ENCODE peak calls at places on chromosomes 1 and 21, in six cellular contexts. A is body of pancreas, W is prostate gland, N is AG04449, I is HL-60, Z is heart right ventricle. T is an unnamed sample.

GRCh38 chr1:66553846-66554245 is 19.9 kb downstream of the SGIP1 start:
- DNase-seq in A (no peak), W (no peak), N (peak), I (no peak), Z (no peak), T (no peak)

GRCh38 chr21:36630485-36631206 is 68.3 kb upstream of the SIM2 start:
- DNase-seq in A (peak), W (peak), N (no peak), I (peak), Z (peak), T (peak)

GRCh38 chr1:207240325-207241095 is 81.0 kb upstream of the CD55 start:
- DNase-seq in A (no peak), W (peak), N (no peak), I (no peak), Z (no peak), T (no peak)

GRCh38 chr1:6102227-6102845 is 56.6 kb downstream of the KCNAB2 start:
- DNase-seq in A (no peak), W (no peak), N (no peak), I (no peak), Z (no peak), T (no peak)

GRCh38 chr1:91884459-91885290 is 1.3 kb downstream of the TGFBR3 start:
- DNase-seq in A (peak), W (peak), N (no peak), I (no peak), Z (peak), T (peak)

GRCh38 chr1:225651872-225652725 is 824 bp downstream of the ENAH start:
- DNase-seq in A (peak), W (peak), N (no peak), I (no peak), Z (no peak), T (no peak)

GRCh38 chr1:241021286-241021685 is 335.7 kb downstream of the RGS7 start:
- DNase-seq in A (no peak), W (no peak), N (no peak), I (no peak), Z (no peak), T (no peak)

GRCh38 chr1:17922833-17923232 is 167.7 kb downstream of the ACTL8 start:
- DNase-seq in A (peak), W (no peak), N (no peak), I (peak), Z (no peak), T (no peak)

GRCh38 chr21:45618287-45618686 is 25.2 kb upstream of the PCBP3 start:
- DNase-seq in A (no peak), W (no peak), N (no peak), I (peak), Z (no peak), T (no peak)

GRCh38 chr1:74396462-74396861 is 115.9 kb downstream of the LRRC53 start:
- DNase-seq in A (peak), W (no peak), N (no peak), I (no peak), Z (peak), T (no peak)

GRCh38 chr1:230610589-230610988 is 31.7 kb upstream of the COG2 start:
- DNase-seq in A (no peak), W (no peak), N (no peak), I (no peak), Z (no peak), T (no peak)

GRCh38 chr1:168879906-168880734 is 151.1 kb upstream of the DPT start:
- DNase-seq in A (peak), W (no peak), N (no peak), I (no peak), Z (peak), T (no peak)

GRCh38 chr1:192747942-192748341 is 60.9 kb upstream of the RGS2 start:
- DNase-seq in A (no peak), W (no peak), N (no peak), I (no peak), Z (no peak), T (no peak)

GRCh38 chr1:70764747-70765146 is 282.9 kb downstream of the PTGER3 start:
- DNase-seq in A (no peak), W (no peak), N (no peak), I (no peak), Z (no peak), T (no peak)

GRCh38 chr1:112798293-112798692 is 83.2 kb upstream of the PPM1J start:
- DNase-seq in A (no peak), W (no peak), N (no peak), I (no peak), Z (no peak), T (no peak)

DNA sequence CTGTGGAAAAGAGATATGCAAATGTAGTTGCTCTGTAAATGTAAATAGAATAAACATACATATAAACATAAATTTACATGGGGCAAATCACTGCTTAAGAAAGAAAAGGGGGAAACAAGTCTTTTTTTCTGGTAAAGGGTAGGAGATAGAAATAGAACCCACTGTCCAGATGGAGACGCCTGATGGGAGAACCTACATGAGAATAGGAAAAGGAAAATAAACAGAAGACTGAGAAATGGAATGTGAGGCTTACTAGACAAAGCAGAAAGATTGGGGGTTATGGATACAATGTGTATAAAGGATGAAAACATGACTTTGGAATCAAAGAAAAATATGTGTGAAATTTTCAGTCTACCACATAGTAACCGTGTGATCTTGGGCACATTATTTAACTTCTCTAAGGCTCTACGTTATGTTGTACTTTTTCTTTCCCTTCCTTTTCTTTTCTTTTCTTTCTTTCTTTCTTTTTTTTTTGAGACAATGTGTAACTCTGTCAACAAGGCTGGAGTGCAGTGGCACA is 60.1 kb upstream of the PLXNA2 start:
- DNase-seq in A (no peak), W (no peak), N (no peak), I (no peak), Z (no peak), T (no peak)
- TF ChIP-seq CTCF in A (no peak), W (no peak), N (no peak), I (no peak), Z (no peak), T (no peak)

GRCh38 chr1:156119503-156120209 is 5.1 kb downstream of the LMNA start:
- DNase-seq in A (peak), W (no peak), N (no peak), I (peak), Z (no peak), T (no peak)
- TF ChIP-seq CTCF in A (no peak), W (no peak), N (no peak), I (peak), Z (no peak), T (no peak)

GRCh38 chr1:34547043-34547674 is 207.7 kb upstream of the GJB5 start:
- DNase-seq in A (no peak), W (no peak), N (no peak), I (no peak), Z (no peak), T (no peak)
- TF ChIP-seq CTCF in A (no peak), W (no peak), N (peak), I (no peak), Z (no peak), T (no peak)

GRCh38 chr1:41268154-41268770 is 26.2 kb upstream of the SCMH1 start:
- DNase-seq in A (peak), W (peak), N (no peak), I (peak), Z (peak), T (peak)
- TF ChIP-seq CTCF in A (peak), W (peak), N (peak), I (peak), Z (peak), T (peak)

GRCh38 chr1:190373705-190374336 is 103.8 kb downstream of the BRINP3 start:
- DNase-seq in A (peak), W (no peak), N (no peak), I (peak), Z (no peak), T (no peak)
- TF ChIP-seq CTCF in A (peak), W (peak), N (no peak), I (peak), Z (no peak), T (no peak)

DNA sequence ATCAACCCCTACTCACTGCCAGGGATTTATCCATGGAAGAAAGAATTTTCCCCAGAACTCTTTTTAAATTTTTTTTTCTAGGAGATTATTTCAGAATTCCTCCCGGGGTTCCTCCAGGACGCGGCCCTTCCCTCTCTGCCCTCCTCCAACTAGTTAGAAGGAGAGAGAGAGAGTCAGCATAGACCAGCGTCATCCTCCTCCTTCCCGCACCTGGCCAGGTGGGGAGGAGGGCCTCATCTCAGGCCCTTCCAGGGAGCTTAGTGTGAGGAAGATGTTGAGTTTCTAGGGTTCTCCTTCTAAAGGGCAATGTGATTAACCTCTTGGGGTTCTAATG is 63.6 kb downstream of the CDK18 start:
- DNase-seq in A (no peak), W (no peak), N (no peak), I (no peak), Z (no peak), T (no peak)
- TF ChIP-seq CTCF in A (no peak), W (no peak), N (no peak), I (no peak), Z (no peak), T (no peak)

GRCh38 chr1:23804183-23804582 is 3.6 kb upstream of the GALE start:
- DNase-seq in A (no peak), W (no peak), N (no peak), I (no peak), Z (no peak), T (no peak)
- TF ChIP-seq CTCF in A (no peak), W (no peak), N (no peak), I (no peak), Z (peak), T (no peak)